ENCODE peak calls at places on chromosomes 1 and 21, in four cellular contexts. O is Panc1; G is activated CD4-positive, alpha-beta T cell treated with anti-CD3 and anti-CD28 coated beads, Interleukin-2, amount 10 ng/mL, durations not matched to agents 7 days and 5 days; R is GF-D8. S is an unnamed sample.
A peak's percentile ranks its signal among the peaks of the same experiment; 100 is the strongest.

GRCh38 chr1:29809446-29810120 is 573.3 kb downstream of the PTPRU start:
- DNase-seq in R (no peak), O (no peak), G (no peak), S (no peak)

GRCh38 chr1:100354971-100355394 is 2.7 kb downstream of the CDC14A start:
- DNase-seq in G (peak; percentile 31), O (no peak), R (no peak), S (peak; percentile 79)

GRCh38 chr1:157704878-157705277 is 4.3 kb upstream of the FCRL3 start:
- DNase-seq in G (no peak), O (no peak), R (no peak), S (no peak)

GRCh38 chr1:5513891-5514515 is 478.2 kb downstream of the NPHP4 start:
- DNase-seq in O (no peak), R (no peak), G (no peak), S (no peak)

GRCh38 chr1:233020441-233020840 is 70.0 kb downstream of the NTPCR start:
- DNase-seq in O (no peak), G (no peak), R (no peak), S (no peak)

GRCh38 chr21:25396135-25396711 is 211.1 kb downstream of the MRPL39 start:
- DNase-seq in G (peak; percentile 36), R (no peak), O (no peak), S (no peak)

GRCh38 chr1:21308847-21309652 is 18.8 kb upstream of the ECE1 start:
- DNase-seq in G (no peak), O (no peak), R (no peak), S (peak; percentile 65)

GRCh38 chr1:111202707-111203623 is 2.5 kb upstream of the DENND2D start:
- DNase-seq in O (no peak), R (peak; percentile 49), G (no peak), S (no peak)

GRCh38 chr1:232900818-232901217 is 49.6 kb upstream of the NTPCR start:
- DNase-seq in R (no peak), G (no peak), O (no peak), S (peak; percentile 54)

GRCh38 chr21:25518491-25518911 is 88.8 kb downstream of the MRPL39 start:
- DNase-seq in O (no peak), G (no peak), R (no peak), S (no peak)

GRCh38 chr1:232978091-232978634 is 27.8 kb downstream of the NTPCR start:
- DNase-seq in R (peak; percentile 8), O (no peak), G (peak; percentile 46), S (no peak)

GRCh38 chr1:226596531-226597165 is 48.1 kb downstream of the STUM start:
- DNase-seq in O (no peak), G (no peak), R (no peak), S (no peak)

GRCh38 chr1:3026581-3027511 is 5.6 kb downstream of the ACTRT2 start:
- DNase-seq in G (no peak), R (no peak), O (no peak), S (no peak)

GRCh38 chr1:222921951-222922350 is 107.1 kb downstream of the DISP1 start:
- DNase-seq in O (no peak), G (no peak), R (no peak), S (no peak)

GRCh38 chr1:156714830-156715229 is 9.4 kb upstream of the CRABP2 start:
- DNase-seq in R (no peak), O (no peak), G (no peak), S (no peak)

GRCh38 chr1:184462990-184463389 is 76.2 kb downstream of the C1orf21 start:
- DNase-seq in O (no peak), R (no peak), G (no peak), S (no peak)

GRCh38 chr1:182446033-182446669 is 3.8 kb upstream of the RGSL1 start:
- DNase-seq in O (peak; percentile 30), R (peak; percentile 29), G (peak; percentile 43), S (no peak)

GRCh38 chr1:92484472-92485373 is 2.0 kb downstream of the GFI1 start:
- DNase-seq in G (peak; percentile 65), R (no peak), O (no peak), S (no peak)

GRCh38 chr21:41187537-41188025 is 19.6 kb downstream of the BACE2 start:
- DNase-seq in G (no peak), O (no peak), R (no peak), S (no peak)

GRCh38 chr1:2073382-2074230 is 23.4 kb downstream of the PRKCZ start:
- DNase-seq in G (no peak), R (no peak), O (no peak), S (no peak)

GRCh38 chr1:61220531-61220930 is 138.2 kb downstream of the NFIA start:
- DNase-seq in R (no peak), O (no peak), G (no peak), S (no peak)

GRCh38 chr1:218620956-218621355 is 275.8 kb downstream of the TGFB2 start:
- DNase-seq in O (peak; percentile 15), G (no peak), R (no peak), S (no peak)

GRCh38 chr1:162367772-162368171 is 8.9 kb downstream of the SPATA46 start:
- DNase-seq in O (no peak), G (no peak), R (no peak), S (no peak)

GRCh38 chr1:12604114-12604874 is 13.7 kb downstream of the DHRS3 start:
- DNase-seq in G (peak; percentile 81), R (peak; percentile 54), O (peak; percentile 91), S (no peak)

GRCh38 chr21:34073749-34074282 is 438 bp downstream of the MRPS6 start:
- DNase-seq in R (no peak), O (no peak), G (peak; percentile 37), S (peak; percentile 13)

S was measured in prostate gland.